ENCODE peak calls at places on chromosomes 16 and 17, in seven cellular contexts. H is Caco-2; V is CD8-positive, alpha-beta memory T cell; G is ascending aorta; Y is cardiac muscle cell; L is CD8-positive, alpha-beta T cell; K is bronchial epithelial cell. E is an unnamed sample. For H3K27me3, the result is how much of the 10 kb centered on the place peaks cover.

GRCh38 chr17:58345500-58345899 is 6.5 kb downstream of the SUPT4H1 start:
- DNase-seq in H (no peak), V (no peak), G (no peak), Y (no peak), L (peak), K (no peak), E (no peak)

GRCh38 chr16:5490499-5490898 is 392.9 kb upstream of the EEF2KMT start:
- DNase-seq in H (peak), V (no peak), G (no peak), Y (peak), L (no peak), K (no peak), E (no peak)

GRCh38 chr17:75778861-75779249 is 5.8 kb upstream of the UNK start:
- DNase-seq in H (no peak), V (peak), G (no peak), Y (peak), L (peak), K (no peak), E (no peak)

GRCh38 chr16:1537763-1538289 is 4.4 kb downstream of the TMEM204 start:
- DNase-seq in H (no peak), V (peak), G (no peak), Y (no peak), L (peak), K (no peak), E (no peak)

GRCh38 chr17:64326420-64327054 is 63.5 kb upstream of the TEX2 start:
- DNase-seq in H (no peak), V (no peak), G (peak), Y (no peak), L (no peak), K (peak), E (peak)

GRCh38 chr17:58311429-58311894 is 17.1 kb downstream of the TSPOAP1 start:
- DNase-seq in H (no peak), V (no peak), G (no peak), Y (no peak), L (no peak), K (no peak), E (no peak)

GRCh38 chr17:56762144-56762543 is 71.6 kb downstream of the C17orf67 start:
- DNase-seq in H (no peak), V (no peak), G (no peak), Y (no peak), L (no peak), K (no peak), E (no peak)

GRCh38 chr16:50533317-50533716 is 14.9 kb upstream of the NKD1 start:
- DNase-seq in H (peak), V (no peak), G (no peak), Y (no peak), L (no peak), K (no peak), E (no peak)

GRCh38 chr17:17147821-17148220 is 58.3 kb downstream of the PLD6 start:
- DNase-seq in H (no peak), V (no peak), G (no peak), Y (no peak), L (no peak), K (no peak), E (no peak)

GRCh38 chr17:4602041-4602440 is 17.7 kb downstream of the SMTNL2 start:
- DNase-seq in H (no peak), V (no peak), G (no peak), Y (no peak), L (no peak), K (no peak), E (no peak)

GRCh38 chr16:4749700-4750257 is 15.4 kb downstream of the DNAAF8 start:
- DNase-seq in H (no peak), V (no peak), G (no peak), Y (no peak), L (no peak), K (no peak), E (no peak)

GRCh38 chr17:48459070-48459469 is 29.1 kb upstream of the SKAP1 start:
- DNase-seq in H (no peak), V (no peak), G (no peak), Y (no peak), L (no peak), K (no peak), E (no peak)

GRCh38 chr17:45364531-45365390 is 47.9 kb upstream of the MAP3K14 start:
- DNase-seq in H (no peak), V (no peak), G (no peak), Y (no peak), L (no peak), K (no peak), E (peak)

GRCh38 chr16:67884684-67885083 is at the start of gene NRN1L:
- DNase-seq in H (peak), V (no peak), G (peak), Y (peak), L (no peak), K (peak), E (peak)

GRCh38 chr16:17408296-17408695 is 62.5 kb downstream of the XYLT1 start:
- DNase-seq in H (no peak), V (no peak), G (no peak), Y (no peak), L (no peak), K (no peak), E (no peak)

GRCh38 chr16:83105279-83106077 is 478.7 kb downstream of the CDH13 start:
- DNase-seq in H (no peak), V (no peak), G (no peak), Y (no peak), L (no peak), K (peak), E (no peak)

GRCh38 chr17:21161498-21162393 is 35.0 kb downstream of the DHRS7B start:
- DNase-seq in H (no peak), V (no peak), G (no peak), Y (no peak), L (no peak), K (no peak), E (peak)

GRCh38 chr16:25106567-25107465 is 4.7 kb upstream of the LCMT1 start:
- DNase-seq in H (peak), V (peak), G (peak), Y (peak), L (peak), K (peak), E (peak)

GRCh38 chr16:54397190-54397835 is 110.7 kb upstream of the IRX3 start:
- DNase-seq in H (no peak), V (no peak), G (no peak), Y (no peak), L (no peak), K (no peak), E (no peak)

GRCh38 chr17:16286947-16287562 is 66.2 kb downstream of the CENPV start:
- DNase-seq in H (no peak), V (no peak), G (no peak), Y (no peak), L (no peak), K (no peak), E (peak)

GRCh38 chr16:79988721-79989220 is 388.2 kb upstream of the MAF start:
- DNase-seq in H (peak), V (no peak), G (no peak), Y (no peak), L (no peak), K (no peak), E (no peak)

GRCh38 chr17:31571124-31571892 is 179.8 kb downstream of the RAB11FIP4 start:
- DNase-seq in H (no peak), V (no peak), G (no peak), Y (no peak), L (no peak), K (no peak), E (peak)

GRCh38 chr17:17179371-17179827 is 26.7 kb downstream of the PLD6 start:
- DNase-seq in H (no peak), V (peak), G (no peak), Y (no peak), L (no peak), K (peak), E (no peak)

GRCh38 chr17:44655983-44656700 is at the start of gene MEIOC:
- DNase-seq in H (no peak), V (no peak), G (no peak), Y (peak), L (peak), K (no peak), E (peak)

GRCh38 chr16:84532299-84532724 is 27.9 kb upstream of the MEAK7 start:
- DNase-seq in H (peak), V (no peak), G (no peak), Y (peak), L (no peak), K (peak), E (peak)

GRCh38 chr17:51006601-51007000 is 114.1 kb downstream of the SPAG9 start:
- DNase-seq in H (no peak), V (no peak), G (no peak), Y (no peak), L (no peak), K (no peak), E (peak)

GRCh38 chr16:9308300-9309209 is 217.1 kb downstream of the HAPSTR1 start:
- DNase-seq in H (peak), V (no peak), G (no peak), Y (no peak), L (no peak), K (no peak), E (no peak)

GRCh38 chr17:82598256-82599011 is 49.8 kb downstream of the WDR45B start:
- DNase-seq in H (no peak), V (no peak), G (no peak), Y (no peak), L (no peak), K (peak), E (no peak)

GRCh38 chr17:79849953-79850352 is 10.7 kb upstream of the CBX4 start:
- DNase-seq in H (no peak), V (no peak), G (no peak), Y (no peak), L (no peak), K (no peak), E (no peak)

GRCh38 chr17:2192367-2193028 is 111.1 kb downstream of the SMG6 start:
- DNase-seq in H (no peak), V (peak), G (no peak), Y (no peak), L (peak), K (peak), E (peak)

GRCh38 chr17:17495448-17496188 is 577 bp downstream of the RASD1 start:
- DNase-seq in H (no peak), V (peak), G (no peak), Y (peak), L (peak), K (peak), E (no peak)

GRCh38 chr17:1000597-1001490 is 3.9 kb downstream of the TIMM22 start:
- DNase-seq in H (no peak), V (no peak), G (no peak), Y (peak), L (no peak), K (no peak), E (peak)

GRCh38 chr16:57892041-57892440 is 78.9 kb downstream of the CNGB1 start:
- DNase-seq in H (no peak), V (no peak), G (no peak), Y (no peak), L (no peak), K (peak), E (peak)

GRCh38 chr16:57893217-57893558 is 77.7 kb downstream of the CNGB1 start:
- DNase-seq in H (no peak), V (no peak), G (no peak), Y (no peak), L (no peak), K (no peak), E (no peak)

GRCh38 chr16:57892447-57893096 is 78.4 kb downstream of the CNGB1 start:
- DNase-seq in H (no peak), V (no peak), G (no peak), Y (no peak), L (no peak), K (peak), E (no peak)

GRCh38 chr16:57893559-57894389 is 77.2 kb downstream of the CNGB1 start:
- DNase-seq in H (peak), V (no peak), G (no peak), Y (no peak), L (no peak), K (peak), E (peak)

GRCh38 chr16:57894390-57895080 is 76.4 kb downstream of the CNGB1 start:
- DNase-seq in H (no peak), V (no peak), G (no peak), Y (no peak), L (no peak), K (no peak), E (no peak)
- H3K4me3 ChIP-seq in H (no peak), V (no peak), G (no peak), Y (no peak), L (no peak), K (no peak), E (no peak)

GRCh38 chr16:86217001-86217890 is 293.1 kb upstream of the FOXF1 start:
- DNase-seq in H (no peak), V (no peak), G (no peak), Y (no peak), L (no peak), K (no peak), E (no peak)

GRCh38 chr16:86215233-86215978 is 294.9 kb upstream of the FOXF1 start:
- DNase-seq in H (no peak), V (no peak), G (no peak), Y (no peak), L (no peak), K (no peak), E (no peak)

GRCh38 chr16:86217891-86218270 is 292.4 kb upstream of the FOXF1 start:
- DNase-seq in H (no peak), V (no peak), G (no peak), Y (no peak), L (no peak), K (no peak), E (no peak)

GRCh38 chr16:86215979-86216585 is 294.2 kb upstream of the FOXF1 start:
- DNase-seq in H (no peak), V (no peak), G (no peak), Y (no peak), L (no peak), K (no peak), E (no peak)

GRCh38 chr16:86216591-86216990 is 293.7 kb upstream of the FOXF1 start:
- DNase-seq in H (no peak), V (no peak), G (no peak), Y (no peak), L (no peak), K (no peak), E (no peak)
- H3K27me3 ChIP-seq in H (under half), V (under half), G (under half), Y (under half), L (under half), K (under half), E (under half)

GRCh38 chr17:13599168-13599577 is 2.6 kb downstream of the HS3ST3A1 start:
- DNase-seq in H (no peak), V (no peak), G (no peak), Y (no peak), L (no peak), K (no peak), E (no peak)

GRCh38 chr17:13600475-13601316 is 1.0 kb downstream of the HS3ST3A1 start:
- DNase-seq in H (no peak), V (no peak), G (no peak), Y (peak), L (no peak), K (no peak), E (peak)

GRCh38 chr17:13597723-13598347 is 3.9 kb downstream of the HS3ST3A1 start:
- DNase-seq in H (no peak), V (peak), G (no peak), Y (peak), L (no peak), K (peak), E (peak)

GRCh38 chr17:13599808-13600398 is 1.8 kb downstream of the HS3ST3A1 start:
- DNase-seq in H (no peak), V (no peak), G (no peak), Y (no peak), L (no peak), K (no peak), E (peak)

DNA sequence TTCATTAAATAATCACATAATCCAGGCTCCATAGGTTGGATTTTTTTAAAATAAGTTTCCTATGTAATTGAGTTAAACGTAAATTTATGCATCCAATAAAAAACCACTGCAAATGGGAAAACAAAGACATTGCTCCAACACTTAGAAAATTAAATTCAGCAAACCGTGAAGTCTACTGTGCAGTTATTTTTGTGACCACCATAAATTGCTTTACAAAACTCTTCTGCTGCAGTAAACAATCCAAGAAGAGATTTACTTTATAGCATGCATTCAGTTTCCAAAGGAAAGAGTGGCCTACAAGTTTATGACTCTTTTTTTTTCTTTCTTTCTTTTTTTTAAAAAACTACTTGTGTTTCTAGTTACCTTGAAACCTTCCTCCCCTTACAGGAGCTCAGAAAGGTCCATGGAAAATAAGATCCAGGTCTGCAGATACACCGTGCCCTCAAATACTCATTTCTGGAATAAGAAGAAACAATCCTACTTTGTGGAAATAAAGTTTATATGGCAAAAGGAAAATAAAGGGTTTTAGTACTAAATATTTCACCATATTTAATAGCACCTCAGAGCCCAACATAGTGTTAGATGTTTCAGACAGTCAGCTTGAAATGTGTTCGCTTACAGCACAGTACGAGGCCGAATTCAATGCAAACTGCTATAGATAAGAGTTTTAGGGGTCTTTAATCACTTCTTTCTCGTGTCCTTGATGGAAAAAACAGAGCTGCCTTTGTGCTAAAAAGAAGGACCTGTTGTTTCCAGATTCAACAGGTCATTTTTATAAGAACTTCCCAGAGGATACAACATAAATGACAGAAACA is 3.2 kb downstream of the HS3ST3A1 start:
- DNase-seq in H (no peak), V (no peak), G (no peak), Y (no peak), L (no peak), K (no peak), E (no peak)
- H3K4me3 ChIP-seq in H (no peak), V (no peak), G (no peak), Y (peak), L (no peak), K (no peak), E (peak)

DNA sequence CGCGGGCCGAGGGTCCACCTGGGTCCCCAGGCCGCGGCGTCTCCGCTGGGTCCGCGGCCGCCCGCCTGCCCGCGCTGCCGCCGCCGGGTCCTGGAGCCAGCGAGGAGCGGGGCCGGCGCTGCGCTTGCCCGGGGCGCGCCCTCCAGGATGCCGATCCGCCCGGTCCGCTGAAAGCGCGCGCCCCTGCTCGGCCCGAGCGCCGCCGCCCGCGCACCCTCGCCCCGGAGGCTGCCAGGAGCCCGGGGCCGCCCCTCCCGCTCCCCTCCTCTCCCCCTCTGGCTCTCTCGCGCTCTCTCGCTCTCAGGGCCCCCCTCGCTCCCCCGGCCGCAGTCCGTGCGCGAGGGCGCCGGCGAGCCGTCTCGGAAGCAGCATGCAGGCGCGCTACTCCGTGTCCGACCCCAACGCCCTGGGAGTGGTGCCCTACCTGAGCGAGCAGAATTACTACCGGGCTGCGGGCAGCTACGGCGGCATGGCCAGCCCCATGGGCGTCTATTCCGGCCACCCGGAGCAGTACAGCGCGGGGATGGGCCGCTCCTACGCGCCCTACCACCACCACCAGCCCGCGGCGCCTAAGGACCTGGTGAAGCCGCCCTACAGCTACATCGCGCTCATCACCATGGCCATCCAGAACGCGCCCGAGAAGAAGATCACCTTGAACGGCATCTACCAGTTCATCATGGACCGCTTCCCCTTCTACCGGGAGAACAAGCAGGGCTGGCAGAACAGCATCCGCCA is 504 bp downstream of the FOXC2 start:
- DNase-seq in H (no peak), V (no peak), G (no peak), Y (peak), L (no peak), K (no peak), E (peak)
- H3K27me3 ChIP-seq in H (under half), V (under half), G (under half), Y (half or more), L (under half), K (under half), E (under half)